ENCODE peak calls at places on chromosomes 2 and 18, in five cellular contexts. U is HCT116, M is GM12878, J is K562, L is HepG2. Q is an unnamed sample.

GRCh38 chr2:15665067-15665942 is 73.6 kb downstream of the DDX1 start:
- DNase-seq in U (no peak), M (no peak), J (peak; percentile 13), L (peak; percentile 37), Q (no peak)

GRCh38 chr2:37774976-37775907 is 103.8 kb upstream of the CDC42EP3 start:
- DNase-seq in U (no peak), M (no peak), J (no peak), L (no peak), Q (no peak)

GRCh38 chr18:79117791-79118190 is 48.6 kb downstream of the ATP9B start:
- DNase-seq in U (no peak), M (no peak), J (no peak), L (no peak), Q (no peak)

GRCh38 chr2:58571181-58571852 is 330.2 kb upstream of the FANCL start:
- DNase-seq in U (peak; percentile 77), M (peak; percentile 7), J (peak; percentile 85), L (peak; percentile 50), Q (peak; percentile 44)

GRCh38 chr2:65420712-65421431 is 11.5 kb downstream of the SPRED2 start:
- DNase-seq in U (no peak), M (no peak), J (peak; percentile 58), L (no peak), Q (no peak)

GRCh38 chr2:222823183-222823915 is 37.5 kb upstream of the ACSL3 start:
- DNase-seq in U (no peak), M (no peak), J (no peak), L (no peak), Q (no peak)

GRCh38 chr2:9336534-9337354 is 86.6 kb downstream of the ITGB1BP1 start:
- DNase-seq in U (no peak), M (no peak), J (peak; percentile 90), L (peak; percentile 93), Q (no peak)

GRCh38 chr18:26804474-26804873 is 61.0 kb downstream of the AQP4 start:
- DNase-seq in U (no peak), M (no peak), J (no peak), L (no peak), Q (no peak)

GRCh38 chr2:7924033-7924762 is 757.7 kb upstream of the ID2 start:
- DNase-seq in U (no peak), M (no peak), J (no peak), L (no peak), Q (no peak)

GRCh38 chr2:124804014-124804940 is 779.2 kb downstream of the CNTNAP5 start:
- DNase-seq in U (peak; percentile 3), M (peak; percentile 12), J (peak; percentile 52), L (peak; percentile 69), Q (no peak)

GRCh38 chr2:216044883-216045499 is 31.6 kb upstream of the MREG start:
- DNase-seq in U (no peak), M (no peak), J (no peak), L (no peak), Q (no peak)

GRCh38 chr2:216043949-216044348 is 30.6 kb upstream of the MREG start:
- DNase-seq in U (no peak), M (no peak), J (no peak), L (no peak), Q (no peak)

GRCh38 chr2:216039918-216040317 is 26.6 kb upstream of the MREG start:
- DNase-seq in U (no peak), M (no peak), J (no peak), L (no peak), Q (no peak)

GRCh38 chr2:216047417-216047816 is 34.1 kb upstream of the MREG start:
- DNase-seq in U (no peak), M (no peak), J (no peak), L (no peak), Q (no peak)

DNA sequence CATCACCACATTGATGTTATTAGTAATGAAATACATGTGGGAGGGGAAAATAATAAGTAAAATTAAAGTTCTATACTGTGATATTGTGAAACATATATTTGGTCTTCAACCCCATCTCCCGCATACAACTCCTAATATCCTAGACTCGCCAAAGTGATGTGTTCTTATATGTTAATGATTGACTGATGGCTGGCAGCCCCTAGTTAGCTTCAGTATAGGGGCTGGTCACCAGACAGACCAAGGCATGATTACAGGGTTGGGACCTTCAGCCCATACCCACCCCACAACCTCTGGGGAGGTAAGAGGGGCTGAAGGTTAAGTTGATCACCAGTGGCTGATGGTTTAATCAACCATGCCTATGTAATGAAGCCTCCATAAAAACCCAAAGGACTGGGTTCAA is 28.1 kb upstream of the MREG start:
- DNase-seq in U (no peak), M (no peak), J (no peak), L (no peak), Q (no peak)
- TF ChIP-seq SIN3A in U (no peak), M (no peak), J (no peak), L (no peak), Q (no peak)

GRCh38 chr2:189109921-189110397 is 69.6 kb downstream of the COL5A2 start:
- DNase-seq in U (peak; percentile 21), M (peak; percentile 45), J (no peak), L (peak; percentile 60), Q (no peak)
- TF ChIP-seq CTCF in U (peak; percentile 22), M (no peak), J (no peak), L (peak; percentile 57), Q (no peak)

GRCh38 chr2:32039447-32040219 is at the start of gene DPY30:
- DNase-seq in U (peak; percentile 86), M (peak; percentile 62), J (peak; percentile 97), L (peak; percentile 91), Q (peak; percentile 85)
- TF ChIP-seq POLR2A in U (peak; percentile 99), M (peak; percentile 100), J (peak; percentile 98), L (peak; percentile 100), Q (peak; percentile 97)

GRCh38 chr2:196480653-196481322 is 158.7 kb upstream of the CCDC150 start:
- DNase-seq in U (no peak), M (no peak), J (no peak), L (no peak), Q (no peak)

GRCh38 chr2:196475621-196476020 is 163.9 kb upstream of the CCDC150 start:
- DNase-seq in U (no peak), M (no peak), J (no peak), L (no peak), Q (no peak)

GRCh38 chr2:196479350-196479749 is 160.2 kb upstream of the CCDC150 start:
- DNase-seq in U (no peak), M (no peak), J (no peak), L (no peak), Q (no peak)

GRCh38 chr2:196481323-196481695 is 158.2 kb upstream of the CCDC150 start:
- DNase-seq in U (no peak), M (no peak), J (no peak), L (no peak), Q (no peak)

GRCh38 chr2:196478588-196478987 is 160.9 kb upstream of the CCDC150 start:
- DNase-seq in U (no peak), M (no peak), J (no peak), L (no peak), Q (no peak)
- TF ChIP-seq SIN3A in U (no peak), M (no peak), J (no peak), L (no peak), Q (no peak)

DNA sequence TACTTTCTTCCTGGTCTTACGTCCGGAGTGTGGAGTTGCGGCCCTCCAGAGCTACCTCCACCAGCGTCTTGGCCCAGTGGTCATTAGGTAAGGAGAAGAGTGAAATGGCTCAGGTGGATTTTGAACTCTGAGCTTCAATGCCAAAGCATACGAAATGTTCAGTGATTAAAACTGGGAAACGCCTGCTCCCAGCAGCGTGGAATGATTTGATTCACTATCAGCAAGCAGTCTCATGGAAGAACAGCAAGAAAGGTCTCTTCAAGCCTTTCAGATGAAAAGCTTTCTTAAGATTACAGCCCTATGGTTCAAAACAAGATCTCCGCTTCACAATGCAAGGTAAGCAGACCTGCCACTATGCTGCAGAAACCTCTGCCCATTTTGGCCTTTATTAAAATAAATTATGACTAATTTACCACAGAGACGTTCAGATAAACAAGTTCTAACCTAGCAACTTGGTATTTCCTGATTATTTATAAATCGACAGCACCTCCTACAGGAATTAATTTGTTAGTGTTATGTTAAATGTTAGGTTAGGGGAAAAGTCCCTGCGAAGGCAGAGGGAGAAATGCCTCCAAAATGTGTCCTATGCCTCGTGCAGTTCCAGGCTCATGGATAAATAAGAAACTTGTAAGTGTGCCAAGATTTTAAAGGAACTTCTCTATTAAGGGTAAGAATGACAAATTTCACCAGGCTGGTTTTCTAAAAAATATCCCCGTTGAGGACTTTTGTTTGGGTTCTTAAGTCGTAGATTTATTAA is 10.1 kb downstream of the SP9 start:
- DNase-seq in U (peak; percentile 46), M (no peak), J (peak; percentile 57), L (peak; percentile 51), Q (peak; percentile 58)
- TF ChIP-seq CTCF in U (peak; percentile 29), M (peak; percentile 37), J (peak; percentile 47), L (peak; percentile 36), Q (peak; percentile 38)

GRCh38 chr2:61018319-61018750 is 280 bp upstream of the PUS10 start:
- DNase-seq in U (no peak), M (no peak), J (no peak), L (no peak), Q (no peak)

GRCh38 chr2:61016392-61017002 is 1.0 kb upstream of the PEX13 start:
- DNase-seq in U (no peak), M (no peak), J (no peak), L (peak; percentile 46), Q (no peak)

GRCh38 chr2:61018798-61019197 is 743 bp upstream of the PUS10 start:
- DNase-seq in U (no peak), M (no peak), J (no peak), L (no peak), Q (no peak)

GRCh38 chr2:61017003-61017555 is 441 bp upstream of the PEX13 start:
- DNase-seq in U (peak; percentile 86), M (peak; percentile 68), J (peak; percentile 87), L (peak; percentile 55), Q (peak; percentile 88)

DNA sequence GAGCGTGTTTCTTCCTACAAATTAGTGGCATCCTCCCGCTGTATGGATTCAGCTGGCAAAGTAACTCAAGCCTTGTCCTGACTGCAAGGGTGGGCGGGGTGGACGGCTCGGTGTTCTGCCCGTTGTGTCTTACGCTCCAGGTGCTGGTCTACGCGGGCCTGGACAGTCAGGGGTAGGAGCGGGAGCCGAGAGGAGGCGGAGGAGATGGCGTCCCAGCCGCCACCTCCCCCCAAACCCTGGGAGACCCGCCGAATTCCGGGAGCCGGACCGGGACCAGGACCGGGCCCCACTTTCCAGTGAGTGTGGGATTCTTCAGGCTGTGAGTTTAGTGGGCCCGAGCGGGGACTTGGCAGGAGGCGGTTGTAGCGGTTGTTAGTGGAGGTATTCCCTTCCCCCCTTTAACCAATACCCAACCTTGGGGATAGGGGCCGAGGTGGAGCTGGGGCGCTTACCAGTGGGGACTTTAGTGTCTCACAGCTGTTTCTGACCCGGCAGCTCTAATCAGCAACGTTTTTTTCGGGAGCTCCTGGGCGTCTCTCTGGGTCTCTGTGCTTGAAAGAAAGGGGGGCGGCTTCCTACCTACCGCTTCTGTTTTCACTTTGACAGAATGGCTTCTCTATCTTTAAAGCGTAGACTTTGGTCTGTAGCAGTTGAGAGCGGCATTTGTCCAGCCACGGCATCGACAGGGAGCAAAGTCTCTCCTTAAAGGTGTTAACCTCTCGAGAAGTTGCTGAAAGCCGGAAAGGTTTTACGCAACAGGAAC is at the start of the genes PEX13 and PUS10:
- DNase-seq in U (peak; percentile 73), M (peak; percentile 17), J (peak; percentile 86), L (peak; percentile 99), Q (peak; percentile 91)
- TF ChIP-seq POLR2A in U (no peak), M (peak; percentile 82), J (peak; percentile 72), L (peak; percentile 76), Q (no peak)

GRCh38 chr18:48072428-48073204 is 142.2 kb upstream of the SMAD2 start:
- DNase-seq in U (no peak), M (no peak), J (no peak), L (no peak), Q (no peak)
- TF ChIP-seq SIN3A in U (no peak), M (no peak), J (no peak), L (no peak), Q (no peak)

Q was measured in H1.